ENCODE peak calls at places on chromosome 12, in eight cellular contexts. N is brain microvascular endothelial cell, I is fibroblast of the aortic adventitia, U is cardiac fibroblast, C is heart right ventricle, A is uterus, B is mammary epithelial cell, Z is nephron progenitor cell. G is an unnamed sample.

GRCh38 chr12:19243577-19243976 is 114.0 kb downstream of the PLEKHA5 start:
- DNase-seq in N (no peak), I (no peak), U (no peak), C (no peak), A (no peak), B (no peak), Z (no peak), G (no peak)

GRCh38 chr12:123003257-123003656 is 22.8 kb downstream of the ARL6IP4 start:
- DNase-seq in N (no peak), I (no peak), U (no peak), C (no peak), A (no peak), B (no peak), Z (no peak), G (no peak)

GRCh38 chr12:19893514-19893913 is 454.2 kb downstream of the AEBP2 start:
- DNase-seq in N (peak; percentile 27), I (peak; percentile 73), U (peak; percentile 78), C (no peak), A (no peak), B (peak; percentile 6), Z (no peak), G (no peak)

GRCh38 chr12:112839386-112839972 is 47.9 kb downstream of the RPH3A start:
- DNase-seq in N (peak; percentile 82), I (peak; percentile 92), U (peak; percentile 78), C (no peak), A (no peak), B (peak; percentile 94), Z (no peak), G (no peak)

GRCh38 chr12:127785535-127785934 is 481.4 kb upstream of the TMEM132C start:
- DNase-seq in N (peak; percentile 61), I (peak; percentile 89), U (peak; percentile 15), C (no peak), A (peak; percentile 23), B (no peak), Z (no peak), G (no peak)

GRCh38 chr12:48075833-48076232 is 30.0 kb downstream of the SENP1 start:
- DNase-seq in N (no peak), I (no peak), U (no peak), C (no peak), A (no peak), B (no peak), Z (no peak), G (no peak)

GRCh38 chr12:111188436-111188835 is 180.5 kb downstream of the PHETA1 start:
- DNase-seq in N (no peak), I (no peak), U (no peak), C (no peak), A (no peak), B (no peak), Z (no peak), G (no peak)

GRCh38 chr12:86712425-86712843 is 456.2 kb upstream of the MGAT4C start:
- DNase-seq in N (peak; percentile 94), I (peak; percentile 99), U (peak; percentile 98), C (no peak), A (no peak), B (peak; percentile 97), Z (no peak), G (no peak)

GRCh38 chr12:26869908-26870459 is 37.0 kb upstream of the ITPR2 start:
- DNase-seq in N (no peak), I (no peak), U (no peak), C (no peak), A (no peak), B (no peak), Z (peak; percentile 11), G (no peak)

GRCh38 chr12:650983-651382 is 12.3 kb downstream of the NINJ2 start:
- DNase-seq in N (no peak), I (no peak), U (peak; percentile 28), C (no peak), A (no peak), B (no peak), Z (no peak), G (no peak)

GRCh38 chr12:22738945-22739344 is 114.0 kb downstream of the ETNK1 start:
- DNase-seq in N (no peak), I (peak; percentile 78), U (no peak), C (no peak), A (no peak), B (peak; percentile 72), Z (no peak), G (no peak)

GRCh38 chr12:69569236-69569635 is 16.0 kb upstream of the CCT2 start:
- DNase-seq in N (no peak), I (peak; percentile 23), U (no peak), C (no peak), A (no peak), B (peak; percentile 80), Z (no peak), G (no peak)

GRCh38 chr12:66329941-66330340 is 27.6 kb downstream of the HELB start:
- DNase-seq in N (peak; percentile 35), I (peak; percentile 61), U (peak; percentile 75), C (no peak), A (no peak), B (peak; percentile 94), Z (no peak), G (no peak)

GRCh38 chr12:57836442-57837375 is 9.8 kb downstream of the CTDSP2 start:
- DNase-seq in N (peak; percentile 80), I (peak; percentile 88), U (peak; percentile 95), C (peak; percentile 82), A (peak; percentile 89), B (peak; percentile 61), Z (peak; percentile 43), G (peak; percentile 79)

GRCh38 chr12:104282109-104282508 is 21.4 kb upstream of the EID3 start:
- DNase-seq in N (peak; percentile 40), I (peak; percentile 79), U (peak; percentile 72), C (no peak), A (no peak), B (no peak), Z (no peak), G (no peak)

GRCh38 chr12:99985129-99985570 is 414 bp upstream of the ANKS1B start:
- DNase-seq in N (no peak), I (peak; percentile 17), U (no peak), C (no peak), A (no peak), B (peak; percentile 30), Z (no peak), G (no peak)

GRCh38 chr12:104275689-104276088 is 27.9 kb upstream of the EID3 start:
- DNase-seq in N (no peak), I (no peak), U (no peak), C (no peak), A (no peak), B (peak; percentile 56), Z (no peak), G (no peak)

GRCh38 chr12:108098374-108098773 is 30.7 kb upstream of the WSCD2 start:
- DNase-seq in N (no peak), I (no peak), U (no peak), C (no peak), A (no peak), B (no peak), Z (no peak), G (no peak)

GRCh38 chr12:108101605-108102175 is 27.4 kb upstream of the WSCD2 start:
- DNase-seq in N (no peak), I (no peak), U (no peak), C (no peak), A (no peak), B (no peak), Z (no peak), G (no peak)

GRCh38 chr12:108099778-108100177 is 29.3 kb upstream of the WSCD2 start:
- DNase-seq in N (no peak), I (no peak), U (no peak), C (no peak), A (no peak), B (no peak), Z (no peak), G (no peak)

GRCh38 chr12:108097160-108097911 is 31.8 kb upstream of the WSCD2 start:
- DNase-seq in N (no peak), I (no peak), U (no peak), C (no peak), A (no peak), B (no peak), Z (no peak), G (no peak)

DNA sequence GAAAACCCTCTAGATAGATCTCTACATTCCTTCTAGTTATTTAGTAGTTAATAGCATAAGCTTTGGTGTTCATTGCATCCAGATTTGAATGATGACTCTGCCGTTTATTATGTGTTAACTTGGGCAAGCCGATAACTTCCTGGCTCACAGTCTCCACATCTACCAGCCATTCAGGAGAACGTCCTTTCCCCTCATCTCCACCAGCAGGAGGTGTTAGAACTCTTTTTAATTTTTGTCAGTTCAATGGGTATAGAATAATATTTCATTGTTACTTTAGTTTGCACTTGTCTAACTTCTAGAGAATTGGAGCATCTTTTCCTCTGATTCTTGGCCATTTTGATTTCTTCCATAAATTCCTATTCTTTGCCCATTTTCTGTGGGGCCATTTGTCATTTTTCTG is 30.0 kb upstream of the WSCD2 start:
- DNase-seq in N (no peak), I (no peak), U (no peak), C (no peak), A (no peak), B (no peak), Z (no peak), G (no peak)
- TF ChIP-seq CTCF in N (no peak), I (no peak), U (no peak), C (peak; percentile 12), A (peak; percentile 61), B (peak; percentile 49), Z (no peak), G (no peak)

DNA sequence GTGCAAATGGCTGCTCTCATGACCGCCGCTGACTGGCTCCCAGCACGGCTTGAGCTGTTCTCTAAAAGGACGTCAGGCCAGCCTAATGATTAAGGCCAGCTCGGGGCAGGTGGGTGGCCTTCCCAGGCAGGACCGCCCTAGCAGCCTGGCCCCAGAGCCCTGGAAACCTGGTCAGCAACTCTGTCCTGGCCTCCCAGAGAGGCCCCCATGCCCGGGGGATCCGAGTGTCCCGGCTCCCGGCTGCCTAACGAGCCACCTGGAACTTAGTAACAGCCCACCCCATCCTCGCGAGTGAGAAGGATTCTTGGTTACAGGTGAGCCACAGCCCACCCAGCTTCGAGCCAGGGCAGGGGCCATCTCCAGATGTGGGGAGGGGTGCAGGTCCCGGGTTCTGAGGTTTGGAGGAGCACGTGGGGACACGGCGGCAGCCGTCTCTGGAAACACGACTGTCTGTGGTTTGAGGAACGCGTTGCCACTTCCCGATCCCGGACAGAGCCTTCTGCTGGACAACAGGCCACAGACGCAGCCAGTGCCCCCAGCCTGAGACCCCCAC is 73.8 kb upstream of the FBRSL1 start:
- DNase-seq in N (no peak), I (no peak), U (no peak), C (no peak), A (no peak), B (no peak), Z (no peak), G (no peak)
- TF ChIP-seq CTCF in N (no peak), I (no peak), U (no peak), C (no peak), A (no peak), B (no peak), Z (no peak), G (no peak)

DNA sequence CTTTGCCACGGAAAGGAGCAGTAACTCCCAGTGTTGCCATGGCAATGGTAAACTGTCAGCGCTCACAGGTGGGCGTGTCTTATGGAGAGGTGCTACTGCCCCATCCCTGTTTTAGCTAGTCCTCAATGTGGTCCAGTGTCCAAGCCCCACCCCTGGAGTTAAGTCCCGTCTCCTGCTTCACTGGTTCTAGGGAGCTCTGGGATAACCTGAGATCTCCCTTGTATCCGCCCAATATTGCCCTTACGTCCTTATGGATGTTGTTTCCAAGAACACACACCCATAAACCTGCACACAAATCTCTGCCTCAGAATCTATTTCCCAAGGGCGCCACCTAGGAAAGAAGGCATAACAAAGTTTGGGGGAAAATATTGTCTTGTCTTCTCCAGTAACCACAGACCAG is 64.2 kb downstream of the SPRING1 start:
- DNase-seq in N (no peak), I (no peak), U (no peak), C (no peak), A (no peak), B (no peak), Z (no peak), G (no peak)
- TF ChIP-seq CTCF in N (no peak), I (no peak), U (no peak), C (no peak), A (no peak), B (peak; percentile 37), Z (no peak), G (no peak)

GRCh38 chr12:12349711-12350665 is at the start of gene MANSC1:
- DNase-seq in N (no peak), I (peak; percentile 34), U (peak; percentile 48), C (peak; percentile 76), A (peak; percentile 64), B (no peak), Z (peak; percentile 70), G (peak; percentile 54)
- TF ChIP-seq CTCF in N (peak; percentile 49), I (peak; percentile 56), U (peak; percentile 38), C (peak; percentile 31), A (peak; percentile 48), B (peak; percentile 34), Z (peak; percentile 54), G (peak; percentile 86)